ENCODE peak calls at places on chromosomes 2 and 18, in nine cellular contexts. N, K, C, G, L, F, A, U and I are unnamed samples.

GRCh38 chr2:112547333-112547732 is 5.1 kb downstream of the POLR1B start:
- DNase-seq in G (no peak), U (no peak), A (no peak), L (no peak), K (no peak), N (no peak), F (no peak), C (no peak), I (no peak)

GRCh38 chr2:48107326-48107925 is 201.1 kb upstream of the FBXO11 start:
- DNase-seq in K (no peak), A (no peak), L (no peak), C (no peak), U (no peak), F (no peak), N (peak; percentile 70), G (no peak), I (no peak)

GRCh38 chr2:6474368-6475140 is 391.2 kb downstream of the CMPK2 start:
- DNase-seq in F (no peak), C (no peak), K (no peak), L (no peak), N (no peak), A (no peak), G (no peak), U (no peak), I (no peak)

GRCh38 chr18:13433685-13434084 is 215.1 kb downstream of the LDLRAD4 start:
- DNase-seq in K (no peak), A (no peak), U (no peak), F (no peak), L (no peak), N (no peak), G (no peak), C (no peak), I (no peak)

GRCh38 chr2:228841475-228841874 is 429.6 kb downstream of the PID1 start:
- DNase-seq in N (no peak), F (no peak), K (no peak), A (no peak), G (no peak), L (no peak), U (no peak), C (no peak), I (no peak)

GRCh38 chr2:71796174-71796592 is 342.8 kb downstream of the DYSF start:
- DNase-seq in A (no peak), G (no peak), C (no peak), U (no peak), F (no peak), L (no peak), N (peak; percentile 32), K (peak; percentile 19), I (no peak)

GRCh38 chr2:160632576-160632975 is 139.0 kb upstream of the RBMS1 start:
- DNase-seq in U (no peak), K (no peak), L (no peak), N (no peak), A (no peak), C (no peak), G (no peak), F (no peak), I (no peak)

GRCh38 chr2:9112079-9112721 is 94.4 kb upstream of the ASAP2 start:
- DNase-seq in C (peak; percentile 57), K (peak; percentile 18), N (peak; percentile 93), L (no peak), A (no peak), G (no peak), U (no peak), F (no peak), I (no peak)

GRCh38 chr2:62774555-62775366 is 69.2 kb downstream of the EHBP1 start:
- DNase-seq in G (no peak), A (no peak), K (peak; percentile 57), N (peak; percentile 67), U (peak; percentile 22), L (no peak), C (no peak), F (no peak), I (no peak)

GRCh38 chr2:101967826-101968498 is 23.8 kb upstream of the IL1R2 start:
- DNase-seq in N (no peak), F (no peak), G (no peak), K (no peak), A (no peak), U (no peak), L (no peak), C (peak; percentile 28), I (no peak)

GRCh38 chr2:172101707-172102158 is 967 bp downstream of the DLX2 start:
- DNase-seq in U (peak; percentile 34), C (no peak), F (no peak), K (no peak), A (no peak), L (no peak), G (no peak), N (no peak), I (no peak)

GRCh38 chr2:160210599-160211138 is 10.6 kb upstream of the ITGB6 start:
- DNase-seq in K (peak; percentile 82), G (peak; percentile 48), F (peak; percentile 71), L (peak; percentile 72), N (peak; percentile 71), C (peak; percentile 54), A (peak; percentile 22), U (peak; percentile 75), I (peak; percentile 68)

GRCh38 chr2:84278386-84278785 is 180.7 kb downstream of the SUCLG1 start:
- DNase-seq in N (no peak), A (no peak), L (no peak), C (no peak), F (no peak), K (peak; percentile 3), G (no peak), U (no peak), I (no peak)

GRCh38 chr2:24831216-24831615 is 38.0 kb downstream of the CENPO start:
- DNase-seq in A (no peak), G (no peak), C (no peak), N (no peak), F (no peak), U (no peak), K (no peak), L (no peak), I (no peak)

GRCh38 chr2:24870440-24870839 is 49.6 kb downstream of the ADCY3 start:
- DNase-seq in F (no peak), U (no peak), C (no peak), K (no peak), A (no peak), G (no peak), L (no peak), N (no peak), I (no peak)

GRCh38 chr2:240209493-240209892 is 69.0 kb upstream of the OTOS start:
- DNase-seq in C (no peak), F (no peak), U (no peak), K (no peak), N (no peak), G (no peak), L (no peak), A (no peak), I (no peak)

GRCh38 chr2:75146903-75147332 is 52.4 kb downstream of the TACR1 start:
- DNase-seq in F (no peak), G (no peak), U (no peak), C (no peak), K (no peak), L (no peak), N (no peak), A (no peak), I (no peak)

GRCh38 chr18:23126352-23127056 is 8.8 kb upstream of the CABLES1 start:
- DNase-seq in G (no peak), K (no peak), C (no peak), F (no peak), U (no peak), N (no peak), L (no peak), A (no peak), I (no peak)

GRCh38 chr2:69517410-69517809 is 80.2 kb upstream of the NFU1 start:
- DNase-seq in F (no peak), U (no peak), G (no peak), N (no peak), C (no peak), K (no peak), A (no peak), L (no peak), I (no peak)

GRCh38 chr2:221410487-221410886 is 161.6 kb downstream of the EPHA4 start:
- DNase-seq in N (no peak), F (no peak), U (no peak), K (no peak), C (no peak), G (no peak), L (no peak), A (no peak), I (no peak)

GRCh38 chr18:58653814-58654509 is 17.3 kb upstream of the MALT1 start:
- DNase-seq in G (no peak), C (no peak), K (no peak), N (no peak), L (no peak), U (no peak), A (no peak), F (no peak), I (no peak)